ENCODE peak calls at places on chromosomes 16 and 17, in four cellular contexts. A is heart right ventricle, M is HCT116, K is neuronal stem cell. R is an unnamed sample. For H3K27me3 and H3K36me3, the result is how much of the 10 kb centered on the place peaks cover.

GRCh38 chr16:59048876-59049275 is 314.8 kb upstream of the GOT2 start:
- DNase-seq in K (no peak), A (no peak), M (no peak), R (no peak)

GRCh38 chr16:77723108-77723514 is 797 bp downstream of the NUDT7 start:
- DNase-seq in M (no peak), K (no peak), A (peak), R (no peak)

GRCh38 chr17:63571632-63572310 is 21.5 kb downstream of the DCAF7 start:
- DNase-seq in A (no peak), K (no peak), M (no peak), R (no peak)

GRCh38 chr16:84557059-84557458 is 52.6 kb upstream of the MEAK7 start:
- DNase-seq in K (no peak), A (no peak), M (no peak), R (no peak)

GRCh38 chr17:77898521-77899434 is 59.7 kb upstream of the TNRC6C start:
- DNase-seq in M (no peak), K (no peak), A (no peak), R (no peak)

GRCh38 chr16:12059216-12059769 is 82.8 kb downstream of the SNX29 start:
- DNase-seq in K (no peak), A (peak), M (no peak), R (no peak)

GRCh38 chr16:68275611-68276191 is 11.4 kb downstream of the SLC7A6 start:
- DNase-seq in K (no peak), M (no peak), A (no peak), R (no peak)

GRCh38 chr16:25966172-25967097 is 274.7 kb downstream of the HS3ST4 start:
- DNase-seq in A (no peak), K (no peak), M (no peak), R (no peak)

GRCh38 chr16:11796227-11797165 is 562 bp downstream of the ZC3H7A start:
- DNase-seq in A (peak), M (no peak), K (no peak), R (peak)

GRCh38 chr16:46903255-46903905 is 19.2 kb downstream of the GPT2 start:
- DNase-seq in K (no peak), A (no peak), M (no peak), R (no peak)

GRCh38 chr16:69496376-69496775 is 69.4 kb upstream of the NFAT5 start:
- DNase-seq in A (no peak), M (no peak), K (no peak), R (no peak)

GRCh38 chr16:67190041-67190440 is at the start of gene EXOC3L1:
- DNase-seq in K (no peak), M (no peak), A (no peak), R (no peak)

GRCh38 chr16:759110-759910 is 1.2 kb upstream of the MSLN start:
- DNase-seq in K (no peak), A (no peak), M (no peak), R (no peak)

GRCh38 chr17:77493238-77493812 is 352.6 kb downstream of the SEC14L1 start:
- DNase-seq in M (no peak), A (no peak), K (no peak), R (peak)

GRCh38 chr17:57108656-57109392 is 23.8 kb downstream of the AKAP1 start:
- DNase-seq in A (peak), K (no peak), M (no peak), R (no peak)

GRCh38 chr17:45935710-45936509 is 41.6 kb downstream of the MAPT start:
- DNase-seq in M (no peak), A (no peak), K (no peak), R (no peak)

GRCh38 chr16:30397776-30398659 is 2.8 kb downstream of the ZNF48 start:
- DNase-seq in A (no peak), M (no peak), K (no peak), R (no peak)

GRCh38 chr16:31333686-31334649 is 21.0 kb upstream of the ITGAX start:
- DNase-seq in K (no peak), M (peak), A (no peak), R (peak)

GRCh38 chr17:1083451-1084187 is 86.7 kb downstream of the TIMM22 start:
- DNase-seq in M (no peak), A (no peak), K (no peak), R (no peak)

GRCh38 chr16:24747425-24747824 is 18.0 kb downstream of the TNRC6A start:
- DNase-seq in A (no peak), M (no peak), K (no peak), R (no peak)

GRCh38 chr17:1398900-1399299 is 1.1 kb downstream of the YWHAE start:
- DNase-seq in A (no peak), M (no peak), K (no peak), R (no peak)

GRCh38 chr17:82239401-82239925 is 10.6 kb downstream of the SLC16A3 start:
- DNase-seq in K (no peak), M (no peak), A (no peak), R (no peak)
- H3K4me3 ChIP-seq in K (no peak), M (no peak), A (peak), R (no peak)

DNA sequence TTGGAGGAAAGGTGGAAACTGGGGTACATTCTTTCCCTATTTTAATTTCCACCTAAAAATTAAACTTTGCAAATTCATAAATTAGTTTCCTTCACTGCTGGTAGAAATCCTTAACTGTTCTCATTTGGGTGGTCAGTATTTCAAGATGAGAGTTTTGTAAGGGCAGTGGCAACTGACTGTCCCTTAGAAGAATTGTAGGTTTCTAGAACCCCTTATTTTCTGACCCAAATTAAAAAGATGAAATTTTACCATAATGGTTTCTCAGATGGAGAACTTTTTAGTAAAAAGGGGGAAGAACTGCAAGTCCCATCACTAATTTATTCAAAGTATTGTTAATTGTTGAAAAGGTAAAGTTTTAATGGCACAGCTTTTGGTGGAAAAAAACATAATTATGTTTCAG is 5.6 kb downstream of the IGF2BP1 start:
- DNase-seq in M (no peak), A (no peak), K (no peak), R (no peak)
- H3K27me3 ChIP-seq in M (half or more), A (half or more), K (under half), R (under half)

GRCh38 chr17:47674503-47674902 is 19.5 kb upstream of the TBKBP1 start:
- DNase-seq in K (no peak), A (no peak), M (no peak), R (no peak)

GRCh38 chr17:47676199-47676472 is 17.8 kb upstream of the TBKBP1 start:
- DNase-seq in A (no peak), K (no peak), M (no peak), R (no peak)

GRCh38 chr17:47676510-47676909 is 17.5 kb upstream of the TBKBP1 start:
- DNase-seq in M (no peak), K (no peak), A (no peak), R (no peak)

GRCh38 chr17:47678196-47678595 is 15.8 kb upstream of the TBKBP1 start:
- DNase-seq in K (no peak), A (no peak), M (no peak), R (no peak)

GRCh38 chr17:47675380-47676198 is 18.4 kb upstream of the TBKBP1 start:
- DNase-seq in K (no peak), M (no peak), A (no peak), R (no peak)
- H3K36me3 ChIP-seq in K (half or more), M (half or more), A (half or more), R (half or more)

GRCh38 chr17:80773243-80773991 is 218.2 kb upstream of the CHMP6 start:
- DNase-seq in M (no peak), A (peak), K (no peak), R (peak)
- H3K4me3 ChIP-seq in M (no peak), A (no peak), K (no peak), R (no peak)

GRCh38 chr17:79112471-79112870 is 37.8 kb downstream of the ENGASE start:
- DNase-seq in M (no peak), A (no peak), K (no peak), R (no peak)
- H3K27me3 ChIP-seq in M (under half), A (under half), K (half or more), R (under half)

GRCh38 chr16:4402439-4403132 is 13.8 kb downstream of the CORO7 start:
- DNase-seq in A (peak), M (peak), K (peak), R (peak)
- H3K36me3 ChIP-seq in A (half or more), M (under half), K (under half), R (under half)

DNA sequence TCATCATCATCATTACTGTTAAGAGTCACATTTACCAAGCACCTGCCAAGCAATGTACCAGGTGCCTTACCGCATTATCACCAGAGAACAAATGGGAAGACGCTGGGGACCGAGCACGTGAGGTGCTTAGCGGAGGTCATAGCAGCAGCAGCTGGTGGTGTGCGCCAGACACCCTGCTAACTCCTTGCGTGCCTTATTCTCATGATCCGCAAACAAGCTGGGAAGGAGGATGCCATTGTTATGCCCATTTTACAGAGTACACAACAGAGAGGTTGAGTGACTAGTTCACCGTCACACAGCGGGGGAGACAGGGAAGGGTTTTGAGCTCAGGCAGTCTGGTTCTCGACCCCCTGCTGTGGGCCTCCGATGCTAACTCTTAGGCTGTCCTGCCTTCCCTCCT is 7.3 kb downstream of the ATP2A3 start:
- DNase-seq in M (no peak), K (no peak), A (no peak), R (no peak)
- H3K4me3 ChIP-seq in M (no peak), K (no peak), A (no peak), R (no peak)

GRCh38 chr17:83155128-83156081 is 76.0 kb downstream of the METRNL start:
- DNase-seq in K (no peak), A (no peak), M (no peak), R (no peak)

GRCh38 chr17:83153681-83154310 is 74.4 kb downstream of the METRNL start:
- DNase-seq in K (no peak), M (no peak), A (no peak), R (no peak)

GRCh38 chr17:83159204-83160049 is 80.0 kb downstream of the METRNL start:
- DNase-seq in M (no peak), K (no peak), A (no peak), R (no peak)

GRCh38 chr17:83154311-83155127 is 75.1 kb downstream of the METRNL start:
- DNase-seq in K (no peak), A (no peak), M (no peak), R (no peak)

DNA sequence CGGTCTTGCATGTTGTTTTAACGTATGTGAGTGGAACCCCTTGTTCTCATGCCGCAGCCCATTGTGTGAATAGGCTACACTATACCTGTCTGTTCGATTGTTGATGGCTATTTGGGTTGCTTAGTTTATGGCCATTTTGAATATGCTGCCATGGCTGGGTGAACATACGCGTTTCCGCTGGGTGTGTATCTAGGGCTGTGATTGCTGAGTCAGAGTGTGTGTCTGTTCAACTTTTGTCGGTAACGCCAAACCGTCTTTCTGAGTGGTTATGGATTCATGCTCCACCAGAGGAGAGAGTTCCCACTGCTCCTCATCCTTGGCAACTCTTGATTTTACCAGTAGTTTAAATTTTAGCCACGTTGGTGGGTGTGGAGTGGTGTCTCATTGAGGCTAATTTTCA is 77.0 kb downstream of the METRNL start:
- DNase-seq in M (no peak), A (no peak), K (no peak), R (no peak)
- H3K27me3 ChIP-seq in M (under half), A (under half), K (under half), R (under half)

R was measured in H7.